ENCODE peak calls at places on chromosomes 16 and 17, in ten cellular contexts. One of them, this sample, is unnamed.

GRCh38 chr16:69917739-69918138 is 33.4 kb upstream of the CLEC18A start:
- DNase-seq in body of pancreas: peak
- DNase-seq in psoas muscle: peak
- DNase-seq in sigmoid colon: peak
- DNase-seq in neural progenitor cell: peak
- DNase-seq in iPS-NIHi11: peak
- DNase-seq in GF-D8: no peak
- DNase-seq in kidney tubule cell: peak
- DNase-seq in stimulated activated CD4-positive, alpha-beta T cell treated with anti-CD3 and anti-CD28 coated beads, Interleukin-4, amount 100 ng/mL, for 1 hour: no peak
- DNase-seq in NCI-H460: peak
- DNase-seq in this sample: no peak

GRCh38 chr17:74235040-74235581 is 21.7 kb downstream of the TTYH2 start:
- DNase-seq in kidney tubule cell: no peak
- DNase-seq in stimulated activated CD4-positive, alpha-beta T cell treated with anti-CD3 and anti-CD28 coated beads, Interleukin-4, amount 100 ng/mL, for 1 hour: no peak
- DNase-seq in GF-D8: no peak
- DNase-seq in psoas muscle: no peak
- DNase-seq in iPS-NIHi11: no peak
- DNase-seq in sigmoid colon: no peak
- DNase-seq in body of pancreas: no peak
- DNase-seq in neural progenitor cell: no peak
- DNase-seq in NCI-H460: no peak
- DNase-seq in this sample: no peak

GRCh38 chr16:49462989-49463371 is 89.4 kb downstream of the C16orf78 start:
- DNase-seq in body of pancreas: no peak
- DNase-seq in stimulated activated CD4-positive, alpha-beta T cell treated with anti-CD3 and anti-CD28 coated beads, Interleukin-4, amount 100 ng/mL, for 1 hour: no peak
- DNase-seq in neural progenitor cell: no peak
- DNase-seq in NCI-H460: no peak
- DNase-seq in iPS-NIHi11: no peak
- DNase-seq in psoas muscle: no peak
- DNase-seq in sigmoid colon: peak
- DNase-seq in GF-D8: no peak
- DNase-seq in kidney tubule cell: no peak
- DNase-seq in this sample: peak

GRCh38 chr16:67177743-67178699 is 5.7 kb downstream of the MATCAP1 start:
- DNase-seq in GF-D8: no peak
- DNase-seq in psoas muscle: peak
- DNase-seq in iPS-NIHi11: peak
- DNase-seq in sigmoid colon: peak
- DNase-seq in body of pancreas: peak
- DNase-seq in NCI-H460: no peak
- DNase-seq in stimulated activated CD4-positive, alpha-beta T cell treated with anti-CD3 and anti-CD28 coated beads, Interleukin-4, amount 100 ng/mL, for 1 hour: peak
- DNase-seq in neural progenitor cell: peak
- DNase-seq in kidney tubule cell: peak
- DNase-seq in this sample: peak

GRCh38 chr16:53083123-53083522 is 28.3 kb downstream of the CHD9 start:
- DNase-seq in stimulated activated CD4-positive, alpha-beta T cell treated with anti-CD3 and anti-CD28 coated beads, Interleukin-4, amount 100 ng/mL, for 1 hour: no peak
- DNase-seq in sigmoid colon: no peak
- DNase-seq in neural progenitor cell: no peak
- DNase-seq in NCI-H460: no peak
- DNase-seq in iPS-NIHi11: no peak
- DNase-seq in kidney tubule cell: no peak
- DNase-seq in psoas muscle: no peak
- DNase-seq in body of pancreas: no peak
- DNase-seq in GF-D8: no peak
- DNase-seq in this sample: no peak

GRCh38 chr16:80719573-80719972 is 84.8 kb downstream of the CDYL2 start:
- DNase-seq in body of pancreas: no peak
- DNase-seq in sigmoid colon: no peak
- DNase-seq in psoas muscle: no peak
- DNase-seq in iPS-NIHi11: no peak
- DNase-seq in GF-D8: no peak
- DNase-seq in neural progenitor cell: no peak
- DNase-seq in stimulated activated CD4-positive, alpha-beta T cell treated with anti-CD3 and anti-CD28 coated beads, Interleukin-4, amount 100 ng/mL, for 1 hour: no peak
- DNase-seq in kidney tubule cell: no peak
- DNase-seq in NCI-H460: no peak
- DNase-seq in this sample: no peak

GRCh38 chr16:1936945-1937479 is 6.0 kb downstream of the MSRB1 start:
- DNase-seq in stimulated activated CD4-positive, alpha-beta T cell treated with anti-CD3 and anti-CD28 coated beads, Interleukin-4, amount 100 ng/mL, for 1 hour: no peak
- DNase-seq in GF-D8: no peak
- DNase-seq in kidney tubule cell: no peak
- DNase-seq in iPS-NIHi11: no peak
- DNase-seq in NCI-H460: no peak
- DNase-seq in psoas muscle: no peak
- DNase-seq in body of pancreas: no peak
- DNase-seq in neural progenitor cell: no peak
- DNase-seq in sigmoid colon: no peak
- DNase-seq in this sample: no peak

GRCh38 chr17:61570118-61570517 is 20.9 kb downstream of the NACA2 start:
- DNase-seq in NCI-H460: no peak
- DNase-seq in neural progenitor cell: no peak
- DNase-seq in sigmoid colon: no peak
- DNase-seq in psoas muscle: no peak
- DNase-seq in body of pancreas: no peak
- DNase-seq in kidney tubule cell: no peak
- DNase-seq in stimulated activated CD4-positive, alpha-beta T cell treated with anti-CD3 and anti-CD28 coated beads, Interleukin-4, amount 100 ng/mL, for 1 hour: no peak
- DNase-seq in GF-D8: no peak
- DNase-seq in iPS-NIHi11: no peak
- DNase-seq in this sample: no peak

GRCh38 chr17:64270885-64271284 is 7.8 kb upstream of the TEX2 start:
- DNase-seq in kidney tubule cell: no peak
- DNase-seq in body of pancreas: no peak
- DNase-seq in NCI-H460: no peak
- DNase-seq in iPS-NIHi11: no peak
- DNase-seq in sigmoid colon: no peak
- DNase-seq in stimulated activated CD4-positive, alpha-beta T cell treated with anti-CD3 and anti-CD28 coated beads, Interleukin-4, amount 100 ng/mL, for 1 hour: no peak
- DNase-seq in psoas muscle: no peak
- DNase-seq in neural progenitor cell: no peak
- DNase-seq in GF-D8: no peak
- DNase-seq in this sample: no peak

GRCh38 chr16:1167276-1168107 is 14.6 kb downstream of the CACNA1H start:
- DNase-seq in psoas muscle: no peak
- DNase-seq in kidney tubule cell: peak
- DNase-seq in stimulated activated CD4-positive, alpha-beta T cell treated with anti-CD3 and anti-CD28 coated beads, Interleukin-4, amount 100 ng/mL, for 1 hour: no peak
- DNase-seq in body of pancreas: peak
- DNase-seq in NCI-H460: no peak
- DNase-seq in GF-D8: no peak
- DNase-seq in iPS-NIHi11: peak
- DNase-seq in neural progenitor cell: peak
- DNase-seq in sigmoid colon: no peak
- DNase-seq in this sample: peak

GRCh38 chr16:89723279-89724250 is 2.2 kb downstream of the ZNF276 start:
- DNase-seq in stimulated activated CD4-positive, alpha-beta T cell treated with anti-CD3 and anti-CD28 coated beads, Interleukin-4, amount 100 ng/mL, for 1 hour: peak
- DNase-seq in neural progenitor cell: no peak
- DNase-seq in NCI-H460: no peak
- DNase-seq in psoas muscle: no peak
- DNase-seq in GF-D8: no peak
- DNase-seq in sigmoid colon: peak
- DNase-seq in kidney tubule cell: no peak
- DNase-seq in iPS-NIHi11: no peak
- DNase-seq in body of pancreas: peak
- DNase-seq in this sample: no peak

GRCh38 chr17:48177816-48178215 is 70.2 kb downstream of the SNX11 start:
- DNase-seq in body of pancreas: peak
- DNase-seq in NCI-H460: no peak
- DNase-seq in iPS-NIHi11: no peak
- DNase-seq in neural progenitor cell: no peak
- DNase-seq in sigmoid colon: no peak
- DNase-seq in GF-D8: no peak
- DNase-seq in psoas muscle: no peak
- DNase-seq in kidney tubule cell: no peak
- DNase-seq in stimulated activated CD4-positive, alpha-beta T cell treated with anti-CD3 and anti-CD28 coated beads, Interleukin-4, amount 100 ng/mL, for 1 hour: no peak
- DNase-seq in this sample: no peak

GRCh38 chr16:21150375-21151001 is at the start of gene DNAH3:
- DNase-seq in sigmoid colon: no peak
- DNase-seq in stimulated activated CD4-positive, alpha-beta T cell treated with anti-CD3 and anti-CD28 coated beads, Interleukin-4, amount 100 ng/mL, for 1 hour: no peak
- DNase-seq in neural progenitor cell: no peak
- DNase-seq in psoas muscle: no peak
- DNase-seq in NCI-H460: no peak
- DNase-seq in iPS-NIHi11: no peak
- DNase-seq in kidney tubule cell: peak
- DNase-seq in GF-D8: no peak
- DNase-seq in body of pancreas: peak
- DNase-seq in this sample: peak

GRCh38 chr16:74951206-74951605 is 33.7 kb downstream of the WDR59 start:
- DNase-seq in GF-D8: no peak
- DNase-seq in iPS-NIHi11: no peak
- DNase-seq in kidney tubule cell: no peak
- DNase-seq in stimulated activated CD4-positive, alpha-beta T cell treated with anti-CD3 and anti-CD28 coated beads, Interleukin-4, amount 100 ng/mL, for 1 hour: no peak
- DNase-seq in NCI-H460: no peak
- DNase-seq in sigmoid colon: no peak
- DNase-seq in neural progenitor cell: no peak
- DNase-seq in psoas muscle: no peak
- DNase-seq in body of pancreas: no peak
- DNase-seq in this sample: no peak

GRCh38 chr17:48416971-48417370 is 13.0 kb downstream of the SKAP1 start:
- DNase-seq in stimulated activated CD4-positive, alpha-beta T cell treated with anti-CD3 and anti-CD28 coated beads, Interleukin-4, amount 100 ng/mL, for 1 hour: no peak
- DNase-seq in GF-D8: no peak
- DNase-seq in neural progenitor cell: no peak
- DNase-seq in iPS-NIHi11: no peak
- DNase-seq in sigmoid colon: no peak
- DNase-seq in NCI-H460: no peak
- DNase-seq in psoas muscle: no peak
- DNase-seq in kidney tubule cell: no peak
- DNase-seq in body of pancreas: no peak
- DNase-seq in this sample: no peak

GRCh38 chr17:3693829-3694231 is 2.1 kb downstream of the P2RX5 start:
- DNase-seq in iPS-NIHi11: no peak
- DNase-seq in sigmoid colon: no peak
- DNase-seq in neural progenitor cell: no peak
- DNase-seq in body of pancreas: no peak
- DNase-seq in stimulated activated CD4-positive, alpha-beta T cell treated with anti-CD3 and anti-CD28 coated beads, Interleukin-4, amount 100 ng/mL, for 1 hour: no peak
- DNase-seq in NCI-H460: no peak
- DNase-seq in psoas muscle: no peak
- DNase-seq in kidney tubule cell: peak
- DNase-seq in GF-D8: no peak
- DNase-seq in this sample: no peak

GRCh38 chr17:81432873-81433451 is 37.7 kb downstream of the BAHCC1 start:
- DNase-seq in body of pancreas: peak
- DNase-seq in NCI-H460: no peak
- DNase-seq in iPS-NIHi11: no peak
- DNase-seq in kidney tubule cell: peak
- DNase-seq in neural progenitor cell: no peak
- DNase-seq in GF-D8: no peak
- DNase-seq in stimulated activated CD4-positive, alpha-beta T cell treated with anti-CD3 and anti-CD28 coated beads, Interleukin-4, amount 100 ng/mL, for 1 hour: no peak
- DNase-seq in sigmoid colon: no peak
- DNase-seq in psoas muscle: no peak
- DNase-seq in this sample: peak

GRCh38 chr17:76267051-76267576 is 2.0 kb downstream of the UBALD2 start:
- DNase-seq in psoas muscle: no peak
- DNase-seq in kidney tubule cell: no peak
- DNase-seq in NCI-H460: no peak
- DNase-seq in stimulated activated CD4-positive, alpha-beta T cell treated with anti-CD3 and anti-CD28 coated beads, Interleukin-4, amount 100 ng/mL, for 1 hour: no peak
- DNase-seq in GF-D8: no peak
- DNase-seq in neural progenitor cell: no peak
- DNase-seq in iPS-NIHi11: no peak
- DNase-seq in sigmoid colon: no peak
- DNase-seq in body of pancreas: no peak
- DNase-seq in this sample: no peak

GRCh38 chr17:15510361-15510760 is 42.9 kb upstream of the CDRT4 start:
- DNase-seq in GF-D8: no peak
- DNase-seq in sigmoid colon: no peak
- DNase-seq in NCI-H460: no peak
- DNase-seq in stimulated activated CD4-positive, alpha-beta T cell treated with anti-CD3 and anti-CD28 coated beads, Interleukin-4, amount 100 ng/mL, for 1 hour: no peak
- DNase-seq in psoas muscle: no peak
- DNase-seq in body of pancreas: no peak
- DNase-seq in iPS-NIHi11: no peak
- DNase-seq in neural progenitor cell: no peak
- DNase-seq in kidney tubule cell: peak
- DNase-seq in this sample: no peak

GRCh38 chr16:84959045-84959576 is 52.2 kb downstream of the ZDHHC7 start:
- DNase-seq in iPS-NIHi11: peak
- DNase-seq in GF-D8: no peak
- DNase-seq in neural progenitor cell: no peak
- DNase-seq in body of pancreas: no peak
- DNase-seq in NCI-H460: no peak
- DNase-seq in psoas muscle: no peak
- DNase-seq in stimulated activated CD4-positive, alpha-beta T cell treated with anti-CD3 and anti-CD28 coated beads, Interleukin-4, amount 100 ng/mL, for 1 hour: no peak
- DNase-seq in kidney tubule cell: no peak
- DNase-seq in sigmoid colon: no peak
- DNase-seq in this sample: no peak

GRCh38 chr17:68344701-68345136 is 53.4 kb downstream of the ARSG start:
- DNase-seq in iPS-NIHi11: no peak
- DNase-seq in kidney tubule cell: no peak
- DNase-seq in psoas muscle: no peak
- DNase-seq in neural progenitor cell: peak
- DNase-seq in stimulated activated CD4-positive, alpha-beta T cell treated with anti-CD3 and anti-CD28 coated beads, Interleukin-4, amount 100 ng/mL, for 1 hour: peak
- DNase-seq in body of pancreas: no peak
- DNase-seq in NCI-H460: no peak
- DNase-seq in GF-D8: peak
- DNase-seq in sigmoid colon: no peak
- DNase-seq in this sample: no peak

GRCh38 chr16:6682142-6682811 is 650.4 kb upstream of the RBFOX1 start:
- DNase-seq in iPS-NIHi11: peak
- DNase-seq in psoas muscle: no peak
- DNase-seq in kidney tubule cell: peak
- DNase-seq in stimulated activated CD4-positive, alpha-beta T cell treated with anti-CD3 and anti-CD28 coated beads, Interleukin-4, amount 100 ng/mL, for 1 hour: peak
- DNase-seq in body of pancreas: peak
- DNase-seq in GF-D8: no peak
- DNase-seq in sigmoid colon: no peak
- DNase-seq in NCI-H460: peak
- DNase-seq in neural progenitor cell: peak
- DNase-seq in this sample: no peak

GRCh38 chr16:84890427-84890826 is 70.6 kb downstream of the CRISPLD2 start:
- DNase-seq in GF-D8: no peak
- DNase-seq in kidney tubule cell: no peak
- DNase-seq in sigmoid colon: no peak
- DNase-seq in psoas muscle: no peak
- DNase-seq in body of pancreas: no peak
- DNase-seq in stimulated activated CD4-positive, alpha-beta T cell treated with anti-CD3 and anti-CD28 coated beads, Interleukin-4, amount 100 ng/mL, for 1 hour: no peak
- DNase-seq in NCI-H460: no peak
- DNase-seq in neural progenitor cell: no peak
- DNase-seq in iPS-NIHi11: no peak
- DNase-seq in this sample: no peak

GRCh38 chr17:49269356-49269755 is 38.8 kb upstream of the PHOSPHO1 start:
- DNase-seq in body of pancreas: no peak
- DNase-seq in neural progenitor cell: no peak
- DNase-seq in sigmoid colon: no peak
- DNase-seq in iPS-NIHi11: no peak
- DNase-seq in stimulated activated CD4-positive, alpha-beta T cell treated with anti-CD3 and anti-CD28 coated beads, Interleukin-4, amount 100 ng/mL, for 1 hour: no peak
- DNase-seq in psoas muscle: no peak
- DNase-seq in GF-D8: no peak
- DNase-seq in kidney tubule cell: no peak
- DNase-seq in NCI-H460: no peak
- DNase-seq in this sample: no peak

GRCh38 chr17:5049314-5049819 is 14.1 kb upstream of the SLC52A1 start:
- DNase-seq in kidney tubule cell: peak
- DNase-seq in sigmoid colon: no peak
- DNase-seq in iPS-NIHi11: no peak
- DNase-seq in GF-D8: no peak
- DNase-seq in neural progenitor cell: no peak
- DNase-seq in NCI-H460: no peak
- DNase-seq in psoas muscle: no peak
- DNase-seq in stimulated activated CD4-positive, alpha-beta T cell treated with anti-CD3 and anti-CD28 coated beads, Interleukin-4, amount 100 ng/mL, for 1 hour: peak
- DNase-seq in body of pancreas: no peak
- DNase-seq in this sample: no peak

GRCh38 chr16:20355114-20355782 is 2.7 kb upstream of the UMOD start:
- DNase-seq in GF-D8: no peak
- DNase-seq in stimulated activated CD4-positive, alpha-beta T cell treated with anti-CD3 and anti-CD28 coated beads, Interleukin-4, amount 100 ng/mL, for 1 hour: no peak
- DNase-seq in sigmoid colon: no peak
- DNase-seq in iPS-NIHi11: no peak
- DNase-seq in neural progenitor cell: no peak
- DNase-seq in NCI-H460: no peak
- DNase-seq in psoas muscle: no peak
- DNase-seq in kidney tubule cell: no peak
- DNase-seq in body of pancreas: no peak
- DNase-seq in this sample: no peak

GRCh38 chr17:58337126-58337599 is 8.6 kb upstream of the TSPOAP1 start:
- DNase-seq in stimulated activated CD4-positive, alpha-beta T cell treated with anti-CD3 and anti-CD28 coated beads, Interleukin-4, amount 100 ng/mL, for 1 hour: peak
- DNase-seq in kidney tubule cell: no peak
- DNase-seq in neural progenitor cell: no peak
- DNase-seq in NCI-H460: no peak
- DNase-seq in psoas muscle: no peak
- DNase-seq in GF-D8: peak
- DNase-seq in body of pancreas: no peak
- DNase-seq in iPS-NIHi11: peak
- DNase-seq in sigmoid colon: no peak
- DNase-seq in this sample: no peak

GRCh38 chr16:72865258-72865657 is 182.7 kb downstream of the ZFHX3 start:
- DNase-seq in kidney tubule cell: no peak
- DNase-seq in stimulated activated CD4-positive, alpha-beta T cell treated with anti-CD3 and anti-CD28 coated beads, Interleukin-4, amount 100 ng/mL, for 1 hour: no peak
- DNase-seq in psoas muscle: no peak
- DNase-seq in GF-D8: no peak
- DNase-seq in NCI-H460: no peak
- DNase-seq in neural progenitor cell: no peak
- DNase-seq in body of pancreas: no peak
- DNase-seq in iPS-NIHi11: no peak
- DNase-seq in sigmoid colon: no peak
- DNase-seq in this sample: no peak

This sample was measured in NCI-H1092.